ENCODE peak calls at places on chromosomes 12 and 14, in nine cellular contexts. One of them, this sample, is unnamed.

GRCh38 chr14:56581041-56581727 is 1.6 kb downstream of the TMEM260 start:
- DNase-seq in ovary: no peak
- DNase-seq in tibial nerve: no peak
- DNase-seq in HFF-Myc: no peak
- DNase-seq in SJSA1: no peak
- DNase-seq in esophagus squamous epithelium: no peak
- DNase-seq in tibial artery: no peak
- DNase-seq in HepG2: no peak
- DNase-seq in IMR-90: no peak
- DNase-seq in this sample: peak

GRCh38 chr12:108853426-108853825 is 4.0 kb downstream of the SSH1 start:
- DNase-seq in tibial nerve: no peak
- DNase-seq in tibial artery: no peak
- DNase-seq in SJSA1: no peak
- DNase-seq in ovary: no peak
- DNase-seq in HFF-Myc: no peak
- DNase-seq in esophagus squamous epithelium: no peak
- DNase-seq in HepG2: no peak
- DNase-seq in IMR-90: no peak
- DNase-seq in this sample: no peak

GRCh38 chr12:95805864-95806669 is 15.5 kb upstream of the NTN4 start:
- DNase-seq in tibial artery: peak
- DNase-seq in esophagus squamous epithelium: no peak
- DNase-seq in HFF-Myc: peak
- DNase-seq in tibial nerve: peak
- DNase-seq in HepG2: no peak
- DNase-seq in SJSA1: peak
- DNase-seq in IMR-90: peak
- DNase-seq in ovary: no peak
- DNase-seq in this sample: no peak

GRCh38 chr12:70040141-70040540 is 203.1 kb upstream of the CNOT2 start:
- DNase-seq in IMR-90: peak
- DNase-seq in tibial artery: no peak
- DNase-seq in HepG2: no peak
- DNase-seq in esophagus squamous epithelium: no peak
- DNase-seq in SJSA1: no peak
- DNase-seq in ovary: no peak
- DNase-seq in tibial nerve: no peak
- DNase-seq in HFF-Myc: no peak
- DNase-seq in this sample: no peak

GRCh38 chr14:55123101-55123500 is 6.0 kb upstream of the LGALS3 start:
- DNase-seq in IMR-90: peak
- DNase-seq in ovary: peak
- DNase-seq in HepG2: no peak
- DNase-seq in HFF-Myc: no peak
- DNase-seq in SJSA1: peak
- DNase-seq in tibial artery: no peak
- DNase-seq in tibial nerve: no peak
- DNase-seq in esophagus squamous epithelium: no peak
- DNase-seq in this sample: no peak

GRCh38 chr12:19927661-19928060 is 440.7 kb upstream of the PDE3A start:
- DNase-seq in ovary: no peak
- DNase-seq in HFF-Myc: no peak
- DNase-seq in SJSA1: no peak
- DNase-seq in tibial artery: no peak
- DNase-seq in tibial nerve: no peak
- DNase-seq in esophagus squamous epithelium: no peak
- DNase-seq in HepG2: no peak
- DNase-seq in IMR-90: no peak
- DNase-seq in this sample: no peak

GRCh38 chr14:104724981-104725771 is 1.1 kb downstream of the ADSS1 start:
- DNase-seq in tibial artery: peak
- DNase-seq in SJSA1: no peak
- DNase-seq in tibial nerve: no peak
- DNase-seq in IMR-90: no peak
- DNase-seq in HFF-Myc: no peak
- DNase-seq in ovary: peak
- DNase-seq in esophagus squamous epithelium: no peak
- DNase-seq in HepG2: peak
- DNase-seq in this sample: no peak

GRCh38 chr12:9244894-9245293 is 36.7 kb upstream of the PZP start:
- DNase-seq in esophagus squamous epithelium: no peak
- DNase-seq in SJSA1: no peak
- DNase-seq in IMR-90: no peak
- DNase-seq in tibial artery: no peak
- DNase-seq in HFF-Myc: no peak
- DNase-seq in tibial nerve: no peak
- DNase-seq in HepG2: peak
- DNase-seq in ovary: no peak
- DNase-seq in this sample: peak

GRCh38 chr12:8658361-8658760 is 4.3 kb downstream of the MFAP5 start:
- DNase-seq in HepG2: no peak
- DNase-seq in ovary: no peak
- DNase-seq in IMR-90: peak
- DNase-seq in SJSA1: no peak
- DNase-seq in esophagus squamous epithelium: no peak
- DNase-seq in HFF-Myc: no peak
- DNase-seq in tibial artery: no peak
- DNase-seq in tibial nerve: no peak
- DNase-seq in this sample: no peak

GRCh38 chr14:52315355-52315718 is 1.2 kb downstream of the PTGER2 start:
- DNase-seq in IMR-90: peak
- DNase-seq in HFF-Myc: no peak
- DNase-seq in tibial artery: no peak
- DNase-seq in esophagus squamous epithelium: no peak
- DNase-seq in ovary: no peak
- DNase-seq in HepG2: no peak
- DNase-seq in tibial nerve: no peak
- DNase-seq in SJSA1: no peak
- DNase-seq in this sample: no peak
- H3K4me3 ChIP-seq in IMR-90: peak
- H3K4me3 ChIP-seq in HFF-Myc: no peak
- H3K4me3 ChIP-seq in tibial artery: peak
- H3K4me3 ChIP-seq in esophagus squamous epithelium: peak
- H3K4me3 ChIP-seq in ovary: peak
- H3K4me3 ChIP-seq in HepG2: no peak
- H3K4me3 ChIP-seq in tibial nerve: peak
- H3K4me3 ChIP-seq in SJSA1: no peak
- H3K4me3 ChIP-seq in this sample: no peak

GRCh38 chr12:78966062-78966461 is 101.5 kb downstream of the SYT1 start:
- DNase-seq in ovary: no peak
- DNase-seq in HFF-Myc: no peak
- DNase-seq in esophagus squamous epithelium: no peak
- DNase-seq in HepG2: no peak
- DNase-seq in tibial artery: no peak
- DNase-seq in tibial nerve: no peak
- DNase-seq in SJSA1: no peak
- DNase-seq in IMR-90: no peak
- DNase-seq in this sample: no peak
- H3K4me3 ChIP-seq in ovary: no peak
- H3K4me3 ChIP-seq in HFF-Myc: no peak
- H3K4me3 ChIP-seq in esophagus squamous epithelium: no peak
- H3K4me3 ChIP-seq in HepG2: no peak
- H3K4me3 ChIP-seq in tibial artery: no peak
- H3K4me3 ChIP-seq in tibial nerve: no peak
- H3K4me3 ChIP-seq in SJSA1: no peak
- H3K4me3 ChIP-seq in IMR-90: no peak
- H3K4me3 ChIP-seq in this sample: no peak

GRCh38 chr12:120538281-120539156 is 4.4 kb downstream of the RNF10 start:
- DNase-seq in SJSA1: peak
- DNase-seq in HepG2: peak
- DNase-seq in HFF-Myc: no peak
- DNase-seq in ovary: no peak
- DNase-seq in IMR-90: peak
- DNase-seq in tibial artery: peak
- DNase-seq in esophagus squamous epithelium: no peak
- DNase-seq in tibial nerve: no peak
- DNase-seq in this sample: no peak
- H3K4me3 ChIP-seq in SJSA1: no peak
- H3K4me3 ChIP-seq in HepG2: peak
- H3K4me3 ChIP-seq in HFF-Myc: peak
- H3K4me3 ChIP-seq in ovary: no peak
- H3K4me3 ChIP-seq in IMR-90: no peak
- H3K4me3 ChIP-seq in tibial artery: peak
- H3K4me3 ChIP-seq in esophagus squamous epithelium: peak
- H3K4me3 ChIP-seq in tibial nerve: no peak
- H3K4me3 ChIP-seq in this sample: peak

DNA sequence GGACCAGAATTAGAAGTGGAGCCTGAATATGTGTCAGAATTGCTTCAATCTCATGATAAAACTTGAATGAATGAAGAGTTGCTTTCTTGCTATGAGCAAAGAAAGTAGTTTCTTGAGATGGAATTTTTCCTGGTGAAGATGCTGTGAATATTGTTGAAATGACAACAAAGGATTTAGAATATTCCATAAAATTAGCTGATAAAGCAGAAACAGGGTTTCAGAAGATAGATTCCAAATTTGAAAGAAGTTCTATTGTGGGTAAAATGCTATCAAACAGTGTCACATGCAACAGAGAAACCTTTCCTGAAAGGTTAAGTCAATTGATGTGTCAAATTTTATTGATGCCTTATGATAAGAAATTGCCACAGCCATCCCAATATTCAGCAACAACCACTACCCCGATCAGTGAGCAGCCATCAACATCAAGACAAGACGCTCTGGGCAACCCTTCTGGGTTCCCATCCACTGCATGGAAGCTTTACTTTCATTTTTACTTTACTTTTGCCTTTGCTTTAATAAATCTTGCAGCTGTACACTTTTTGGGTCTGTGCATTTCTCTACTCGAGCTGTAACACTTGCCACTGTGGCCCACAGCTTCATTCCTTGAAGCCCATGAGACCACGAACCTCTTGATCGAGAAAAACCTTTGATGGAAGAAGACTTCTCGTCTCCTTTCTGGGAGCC is 104.0 kb upstream of the SSTR1 start:
- DNase-seq in tibial nerve: no peak
- DNase-seq in HFF-Myc: no peak
- DNase-seq in IMR-90: no peak
- DNase-seq in HepG2: no peak
- DNase-seq in ovary: no peak
- DNase-seq in esophagus squamous epithelium: no peak
- DNase-seq in tibial artery: no peak
- DNase-seq in SJSA1: no peak
- DNase-seq in this sample: no peak
- H3K4me3 ChIP-seq in tibial nerve: no peak
- H3K4me3 ChIP-seq in HFF-Myc: no peak
- H3K4me3 ChIP-seq in IMR-90: no peak
- H3K4me3 ChIP-seq in HepG2: no peak
- H3K4me3 ChIP-seq in ovary: no peak
- H3K4me3 ChIP-seq in esophagus squamous epithelium: no peak
- H3K4me3 ChIP-seq in tibial artery: no peak
- H3K4me3 ChIP-seq in SJSA1: no peak
- H3K4me3 ChIP-seq in this sample: no peak

GRCh38 chr12:54388214-54389138 is 3.9 kb upstream of the ZNF385A start:
- DNase-seq in tibial artery: no peak
- DNase-seq in HFF-Myc: no peak
- DNase-seq in ovary: no peak
- DNase-seq in IMR-90: no peak
- DNase-seq in tibial nerve: no peak
- DNase-seq in HepG2: no peak
- DNase-seq in esophagus squamous epithelium: no peak
- DNase-seq in SJSA1: no peak
- DNase-seq in this sample: no peak

GRCh38 chr12:54384591-54385041 is at the start of gene ZNF385A:
- DNase-seq in ovary: no peak
- DNase-seq in HepG2: no peak
- DNase-seq in SJSA1: no peak
- DNase-seq in IMR-90: no peak
- DNase-seq in esophagus squamous epithelium: no peak
- DNase-seq in tibial artery: no peak
- DNase-seq in HFF-Myc: no peak
- DNase-seq in tibial nerve: no peak
- DNase-seq in this sample: no peak

GRCh38 chr12:54383041-54383609 is 1.4 kb downstream of the ZNF385A start:
- DNase-seq in ovary: no peak
- DNase-seq in tibial artery: no peak
- DNase-seq in tibial nerve: no peak
- DNase-seq in HepG2: no peak
- DNase-seq in IMR-90: peak
- DNase-seq in esophagus squamous epithelium: no peak
- DNase-seq in HFF-Myc: peak
- DNase-seq in SJSA1: peak
- DNase-seq in this sample: no peak

GRCh38 chr12:54386781-54387467 is 2.4 kb upstream of the ZNF385A start:
- DNase-seq in HFF-Myc: no peak
- DNase-seq in ovary: no peak
- DNase-seq in esophagus squamous epithelium: no peak
- DNase-seq in tibial artery: no peak
- DNase-seq in IMR-90: no peak
- DNase-seq in HepG2: no peak
- DNase-seq in SJSA1: no peak
- DNase-seq in tibial nerve: no peak
- DNase-seq in this sample: no peak

GRCh38 chr12:54385251-54385914 is 850 bp upstream of the ZNF385A start:
- DNase-seq in HepG2: no peak
- DNase-seq in ovary: no peak
- DNase-seq in tibial artery: no peak
- DNase-seq in HFF-Myc: no peak
- DNase-seq in esophagus squamous epithelium: no peak
- DNase-seq in IMR-90: no peak
- DNase-seq in tibial nerve: no peak
- DNase-seq in SJSA1: no peak
- DNase-seq in this sample: peak
- H3K4me3 ChIP-seq in HepG2: peak
- H3K4me3 ChIP-seq in ovary: no peak
- H3K4me3 ChIP-seq in tibial artery: no peak
- H3K4me3 ChIP-seq in HFF-Myc: no peak
- H3K4me3 ChIP-seq in esophagus squamous epithelium: no peak
- H3K4me3 ChIP-seq in IMR-90: no peak
- H3K4me3 ChIP-seq in tibial nerve: no peak
- H3K4me3 ChIP-seq in SJSA1: no peak
- H3K4me3 ChIP-seq in this sample: no peak

DNA sequence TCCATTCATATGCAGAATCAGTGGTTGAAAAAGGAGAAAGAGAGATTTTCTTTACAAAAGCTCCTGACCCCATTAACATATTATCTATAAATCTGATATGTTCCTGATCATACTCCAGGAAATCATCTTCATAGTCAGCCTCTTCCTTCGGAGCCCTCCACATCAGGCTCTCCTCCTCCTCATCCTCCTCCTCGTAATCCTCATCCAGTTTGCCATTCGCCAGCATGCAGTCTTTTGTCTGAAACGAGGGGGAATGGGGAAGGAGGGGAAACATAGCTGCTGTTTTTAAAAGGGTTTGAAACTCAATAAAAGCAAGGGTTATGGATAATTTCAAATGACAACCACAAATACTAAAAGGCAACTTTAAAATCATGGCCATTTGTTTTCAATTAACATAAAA is 60.9 kb downstream of the DICER1 start:
- DNase-seq in esophagus squamous epithelium: no peak
- DNase-seq in tibial artery: no peak
- DNase-seq in SJSA1: no peak
- DNase-seq in tibial nerve: no peak
- DNase-seq in HFF-Myc: no peak
- DNase-seq in HepG2: no peak
- DNase-seq in IMR-90: no peak
- DNase-seq in ovary: no peak
- DNase-seq in this sample: no peak
- H3K4me3 ChIP-seq in esophagus squamous epithelium: no peak
- H3K4me3 ChIP-seq in tibial artery: no peak
- H3K4me3 ChIP-seq in SJSA1: no peak
- H3K4me3 ChIP-seq in tibial nerve: no peak
- H3K4me3 ChIP-seq in HFF-Myc: no peak
- H3K4me3 ChIP-seq in HepG2: no peak
- H3K4me3 ChIP-seq in IMR-90: no peak
- H3K4me3 ChIP-seq in ovary: no peak
- H3K4me3 ChIP-seq in this sample: no peak